ENCODE peak calls at places on chromosomes 16 and 17, in four cellular contexts. R, K, D and O are unnamed samples.
A peak's percentile ranks its signal among the peaks of the same experiment; 100 is the strongest.

GRCh38 chr16:78750611-78751010 is 651.2 kb downstream of the WWOX start:
- DNase-seq in K (no peak), D (no peak), R (no peak), O (no peak)

GRCh38 chr17:76866774-76867577 is 1.2 kb upstream of the MGAT5B start:
- DNase-seq in R (no peak), K (no peak), D (peak; percentile 54), O (no peak)

GRCh38 chr17:57486978-57487377 is 230.7 kb downstream of the MSI2 start:
- DNase-seq in D (no peak), K (peak; percentile 52), R (no peak), O (peak; percentile 88)

GRCh38 chr17:80486692-80487091 is 10.3 kb upstream of the NPTX1 start:
- DNase-seq in D (no peak), R (no peak), K (no peak), O (no peak)

GRCh38 chr16:24993722-24994686 is 21.2 kb downstream of the ARHGAP17 start:
- DNase-seq in R (peak; percentile 65), K (no peak), D (peak; percentile 91), O (no peak)

GRCh38 chr16:15639061-15639568 is 3.8 kb downstream of the MARF1 start:
- DNase-seq in K (no peak), D (no peak), R (peak; percentile 49), O (no peak)

GRCh38 chr16:31008154-31008950 is 2.1 kb downstream of the STX1B start:
- DNase-seq in R (no peak), K (no peak), D (peak; percentile 78), O (no peak)

GRCh38 chr17:6596076-6596475 is 39.7 kb upstream of the PITPNM3 start:
- DNase-seq in K (no peak), D (no peak), R (no peak), O (no peak)

GRCh38 chr16:20167323-20167722 is 93.6 kb upstream of the GPR139 start:
- DNase-seq in R (no peak), D (no peak), K (no peak), O (no peak)

GRCh38 chr16:19071811-19072777 is 4.7 kb downstream of the COQ7 start:
- DNase-seq in K (peak; percentile 44), R (peak; percentile 74), D (peak; percentile 71), O (peak; percentile 26)

GRCh38 chr17:48679385-48680096 is 42.8 kb downstream of the PRAC1 start:
- DNase-seq in K (no peak), D (no peak), R (no peak), O (no peak)

GRCh38 chr16:59773330-59773729 is 1039.2 kb upstream of the GOT2 start:
- DNase-seq in K (no peak), R (no peak), D (no peak), O (no peak)

GRCh38 chr17:17681187-17681743 is at the start of gene RAI1:
- DNase-seq in K (peak; percentile 75), R (peak; percentile 85), D (no peak), O (peak; percentile 83)

GRCh38 chr16:14300631-14301149 is 229.6 kb downstream of the MRTFB start:
- DNase-seq in R (peak; percentile 92), D (peak; percentile 77), K (peak; percentile 63), O (no peak)

GRCh38 chr17:62963296-62963695 is 2.7 kb upstream of the TANC2 start:
- DNase-seq in R (no peak), D (peak; percentile 66), K (no peak), O (no peak)

GRCh38 chr16:57534881-57535658 is 1.3 kb downstream of the CCDC102A start:
- DNase-seq in K (no peak), R (peak; percentile 65), D (no peak), O (no peak)

GRCh38 chr16:71373073-71373472 is 14.6 kb downstream of the CALB2 start:
- DNase-seq in R (no peak), K (no peak), D (no peak), O (no peak)

GRCh38 chr17:31418773-31419350 is 27.4 kb downstream of the RAB11FIP4 start:
- DNase-seq in K (no peak), R (no peak), D (no peak), O (no peak)

GRCh38 chr16:11949527-11949926 is 7.7 kb upstream of the NPIPB2 start:
- DNase-seq in R (peak; percentile 65), K (peak; percentile 67), D (peak; percentile 38), O (peak; percentile 23)

GRCh38 chr17:12959441-12959840 is 58.4 kb downstream of the ELAC2 start:
- DNase-seq in D (peak; percentile 27), R (no peak), K (no peak), O (no peak)

GRCh38 chr16:53703590-53704444 is at the start of the genes FTO and RPGRIP1L:
- DNase-seq in D (peak; percentile 99), R (peak; percentile 100), K (peak; percentile 99), O (peak; percentile 95)

GRCh38 chr16:25553711-25554436 is 137.9 kb upstream of the HS3ST4 start:
- DNase-seq in D (no peak), R (no peak), K (no peak), O (no peak)

GRCh38 chr17:63780507-63780906 is 6.5 kb downstream of the DDX42 start:
- DNase-seq in K (no peak), R (no peak), D (no peak), O (no peak)

GRCh38 chr16:3965781-3966582 is 85.5 kb upstream of the CREBBP start:
- DNase-seq in D (no peak), R (no peak), K (no peak), O (no peak)

GRCh38 chr16:87552772-87553171 is 49.5 kb upstream of the JPH3 start:
- DNase-seq in R (no peak), D (no peak), K (no peak), O (no peak)

GRCh38 chr16:88264641-88265285 is 118.0 kb upstream of the ZNF469 start:
- DNase-seq in R (peak; percentile 98), K (peak; percentile 11), D (peak; percentile 98), O (no peak)

GRCh38 chr17:80822700-80823410 is 168.8 kb upstream of the CHMP6 start:
- DNase-seq in D (no peak), R (no peak), K (no peak), O (no peak)

GRCh38 chr17:44043326-44043725 is 23.1 kb downstream of the LSM12 start:
- DNase-seq in K (no peak), R (no peak), D (no peak), O (no peak)

GRCh38 chr17:49224997-49225337 is 5.6 kb downstream of the PHOSPHO1 start:
- DNase-seq in R (no peak), D (no peak), K (no peak), O (no peak)